ENCODE peak calls at places on chromosomes 13 and 19, in eight cellular contexts. U is AG04450; B is uterus; X is AG10803; I is K562; S is Jurkat, Clone E6-1; Y is stomach; F is cardiac muscle cell. E is an unnamed sample.

GRCh38 chr13:80901111-80902014 is 560.4 kb upstream of the SPRY2 start:
- DNase-seq in U (no peak), B (no peak), X (no peak), I (no peak), S (no peak), Y (no peak), F (no peak), E (peak)

GRCh38 chr19:36257512-36257876 is 42.6 kb downstream of the ZNF146 start:
- DNase-seq in U (no peak), B (no peak), X (no peak), I (no peak), S (no peak), Y (no peak), F (no peak), E (no peak)

GRCh38 chr13:51663980-51664957 is 80.0 kb downstream of the WDFY2 start:
- DNase-seq in U (no peak), B (no peak), X (peak), I (no peak), S (no peak), Y (no peak), F (no peak), E (peak)

GRCh38 chr13:101181076-101181685 is 235.1 kb downstream of the NALCN start:
- DNase-seq in U (no peak), B (no peak), X (no peak), I (no peak), S (no peak), Y (no peak), F (no peak), E (no peak)

GRCh38 chr19:32336259-32337111 is 8.9 kb upstream of the ZNF507 start:
- DNase-seq in U (no peak), B (peak), X (peak), I (no peak), S (no peak), Y (no peak), F (peak), E (peak)

GRCh38 chr13:92251815-92252214 is 853.4 kb downstream of the GPC5 start:
- DNase-seq in U (no peak), B (no peak), X (no peak), I (no peak), S (no peak), Y (no peak), F (no peak), E (no peak)

GRCh38 chr13:114283581-114283980 is 2.2 kb downstream of the UPF3A start:
- DNase-seq in U (no peak), B (no peak), X (no peak), I (no peak), S (no peak), Y (no peak), F (peak), E (no peak)

GRCh38 chr13:106526748-106527488 is 8.5 kb downstream of the EFNB2 start:
- DNase-seq in U (no peak), B (no peak), X (no peak), I (no peak), S (no peak), Y (no peak), F (no peak), E (no peak)

GRCh38 chr13:31119966-31120733 is 41.6 kb downstream of the HSPH1 start:
- DNase-seq in U (no peak), B (no peak), X (no peak), I (no peak), S (peak), Y (no peak), F (no peak), E (peak)

GRCh38 chr13:35793823-35794222 is 317.3 kb upstream of the MAB21L1 start:
- DNase-seq in U (no peak), B (no peak), X (peak), I (no peak), S (no peak), Y (no peak), F (no peak), E (peak)

GRCh38 chr19:6091771-6092291 is 18.5 kb downstream of the RFX2 start:
- DNase-seq in U (no peak), B (no peak), X (peak), I (no peak), S (no peak), Y (no peak), F (no peak), E (peak)

GRCh38 chr13:112998506-112999280 is 29.7 kb downstream of the MCF2L start:
- DNase-seq in U (no peak), B (no peak), X (no peak), I (no peak), S (no peak), Y (no peak), F (no peak), E (no peak)

GRCh38 chr19:44512326-44513298 is 12.3 kb upstream of the ZNF180 start:
- DNase-seq in U (peak), B (no peak), X (peak), I (peak), S (no peak), Y (no peak), F (peak), E (peak)

GRCh38 chr19:412356-413355 is 3.7 kb upstream of the C2CD4C start:
- DNase-seq in U (no peak), B (no peak), X (no peak), I (no peak), S (no peak), Y (no peak), F (no peak), E (no peak)

GRCh38 chr19:3740431-3740830 is 21.1 kb downstream of the APBA3 start:
- DNase-seq in U (no peak), B (no peak), X (no peak), I (no peak), S (no peak), Y (no peak), F (no peak), E (no peak)

GRCh38 chr13:85019121-85019520 is 780.1 kb downstream of the SLITRK6 start:
- DNase-seq in U (no peak), B (no peak), X (no peak), I (no peak), S (no peak), Y (no peak), F (no peak), E (no peak)

GRCh38 chr19:41999071-41999877 is 5.2 kb upstream of the ATP1A3 start:
- DNase-seq in U (no peak), B (no peak), X (no peak), I (no peak), S (peak), Y (no peak), F (peak), E (no peak)

GRCh38 chr19:15463865-15464371 is 426 bp downstream of the RASAL3 start:
- DNase-seq in U (no peak), B (no peak), X (no peak), I (no peak), S (peak), Y (peak), F (no peak), E (no peak)

GRCh38 chr19:36084231-36085009 is 26.5 kb upstream of the OVOL3 start:
- DNase-seq in U (no peak), B (no peak), X (no peak), I (no peak), S (no peak), Y (no peak), F (no peak), E (no peak)

GRCh38 chr19:55584871-55585270 is 4.2 kb upstream of the ZNF579 start:
- DNase-seq in U (no peak), B (no peak), X (no peak), I (no peak), S (no peak), Y (no peak), F (no peak), E (no peak)

GRCh38 chr19:55581828-55582223 is 1.2 kb upstream of the ZNF579 start:
- DNase-seq in U (no peak), B (no peak), X (no peak), I (no peak), S (no peak), Y (no peak), F (no peak), E (no peak)

GRCh38 chr19:55586976-55587668 is 6.5 kb upstream of the ZNF579 start:
- DNase-seq in U (peak), B (peak), X (peak), I (peak), S (peak), Y (peak), F (peak), E (peak)

GRCh38 chr19:55588738-55589137 is 8.1 kb upstream of the ZNF579 start:
- DNase-seq in U (no peak), B (no peak), X (no peak), I (no peak), S (no peak), Y (no peak), F (no peak), E (no peak)

DNA sequence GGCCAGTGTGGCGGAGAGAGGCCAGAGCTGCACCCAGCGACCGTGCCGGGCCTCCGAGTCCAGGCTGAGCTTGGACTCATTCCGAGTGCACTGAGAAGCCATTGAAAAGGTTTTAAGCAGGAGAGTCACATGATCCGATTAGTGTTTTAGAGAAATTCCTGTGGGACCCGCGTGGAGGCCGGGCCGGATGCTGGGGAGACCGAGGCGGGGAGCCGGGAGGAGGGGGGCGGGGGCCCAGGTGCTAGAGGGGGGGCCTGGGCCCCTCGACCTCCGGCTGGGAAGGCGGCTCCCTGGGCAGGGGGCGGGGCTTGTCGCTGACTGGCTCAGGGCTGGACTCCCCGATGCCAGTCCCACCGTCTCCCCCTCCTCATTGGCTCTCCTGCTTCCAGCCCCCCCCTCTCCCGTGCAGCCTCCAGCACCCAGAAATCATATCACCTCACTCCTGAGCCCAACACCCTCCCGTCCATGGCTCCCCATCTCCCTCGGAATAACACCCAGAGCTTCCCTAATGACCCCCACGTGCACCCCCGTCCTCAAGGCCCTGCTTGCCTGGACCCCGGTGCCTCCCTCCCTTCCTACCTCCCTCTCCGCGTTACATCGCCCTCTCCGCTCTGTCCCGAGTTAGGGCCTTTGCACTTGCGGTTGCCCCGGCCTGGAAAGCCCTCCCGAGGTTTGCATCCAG is 5.2 kb upstream of the ZNF579 start:
- DNase-seq in U (peak), B (peak), X (peak), I (peak), S (peak), Y (peak), F (peak), E (peak)
- H3K4me3 ChIP-seq in U (peak), B (peak), X (peak), I (no peak), S (peak), Y (peak), F (peak), E (peak)

GRCh38 chr13:26560456-26560855 is 3.0 kb downstream of the WASF3 start:
- DNase-seq in U (no peak), B (no peak), X (no peak), I (no peak), S (no peak), Y (no peak), F (no peak), E (no peak)

GRCh38 chr13:26557051-26557392 is 461 bp upstream of the WASF3 start:
- DNase-seq in U (no peak), B (no peak), X (no peak), I (no peak), S (no peak), Y (no peak), F (no peak), E (no peak)

GRCh38 chr13:26558074-26558805 is 757 bp downstream of the WASF3 start:
- DNase-seq in U (no peak), B (no peak), X (peak), I (no peak), S (no peak), Y (no peak), F (peak), E (peak)

GRCh38 chr13:26557393-26558073 is at the start of gene WASF3:
- DNase-seq in U (peak), B (peak), X (peak), I (peak), S (peak), Y (peak), F (peak), E (peak)

GRCh38 chr13:26558912-26559485 is 1.5 kb downstream of the WASF3 start:
- DNase-seq in U (no peak), B (no peak), X (no peak), I (no peak), S (no peak), Y (no peak), F (peak), E (peak)
- H3K4me3 ChIP-seq in U (peak), B (peak), X (peak), I (no peak), S (no peak), Y (peak), F (peak), E (peak)

GRCh38 chr19:58067240-58067912 is 8.3 kb downstream of the ZNF135 start:
- DNase-seq in U (no peak), B (no peak), X (no peak), I (no peak), S (no peak), Y (no peak), F (no peak), E (no peak)

GRCh38 chr19:58059681-58060080 is 599 bp downstream of the ZNF135 start:
- DNase-seq in U (no peak), B (no peak), X (no peak), I (no peak), S (no peak), Y (no peak), F (no peak), E (no peak)

GRCh38 chr19:58060231-58060630 is 1.1 kb downstream of the ZNF135 start:
- DNase-seq in U (no peak), B (no peak), X (no peak), I (no peak), S (no peak), Y (no peak), F (no peak), E (no peak)

GRCh38 chr19:58059003-58059671 is at the start of gene ZNF135:
- DNase-seq in U (peak), B (peak), X (peak), I (no peak), S (no peak), Y (peak), F (peak), E (peak)

GRCh38 chr19:58063712-58064111 is 4.6 kb downstream of the ZNF135 start:
- DNase-seq in U (no peak), B (no peak), X (no peak), I (no peak), S (no peak), Y (no peak), F (no peak), E (no peak)
- H3K4me3 ChIP-seq in U (no peak), B (no peak), X (no peak), I (no peak), S (no peak), Y (no peak), F (no peak), E (no peak)

DNA sequence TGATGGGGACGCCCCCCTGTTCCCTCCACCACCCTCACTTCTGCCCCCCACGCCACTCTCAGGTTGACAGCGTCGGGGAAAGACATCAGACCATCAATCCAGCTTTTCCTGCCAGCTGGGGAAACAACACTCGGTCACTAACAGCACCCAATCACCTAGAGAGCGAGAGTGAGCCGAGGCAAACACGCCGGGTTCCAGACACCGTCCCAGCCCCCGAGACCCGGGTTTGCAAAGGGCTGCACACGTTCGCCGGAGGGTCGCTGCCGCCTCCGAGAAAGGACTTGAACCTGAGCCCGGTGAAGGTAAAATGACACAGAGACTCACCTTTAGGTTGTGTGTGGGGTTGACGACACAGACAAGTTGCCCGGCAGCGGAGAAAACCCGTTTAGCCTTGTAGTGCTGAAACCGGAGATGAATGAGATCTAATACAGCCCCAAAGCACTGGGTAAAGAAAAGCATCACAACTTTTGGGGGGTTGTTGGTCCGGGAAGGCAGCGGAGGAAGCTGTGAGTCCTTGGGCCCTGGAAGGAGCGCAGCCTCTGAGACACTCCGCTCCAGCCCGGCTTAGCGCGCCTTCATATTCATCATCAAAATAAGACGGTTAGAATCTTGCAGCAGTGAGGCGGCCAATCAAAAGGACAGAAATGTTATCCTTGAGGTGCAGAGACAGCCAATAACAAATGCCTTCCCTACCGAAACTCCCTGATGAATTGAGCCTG is at the start of gene SIAH3:
- DNase-seq in U (no peak), B (no peak), X (no peak), I (no peak), S (no peak), Y (no peak), F (peak), E (peak)
- H3K4me3 ChIP-seq in U (no peak), B (peak), X (no peak), I (no peak), S (no peak), Y (peak), F (peak), E (peak)

GRCh38 chr13:72555601-72556000 is 171.8 kb downstream of the MZT1 start:
- DNase-seq in U (no peak), B (no peak), X (no peak), I (no peak), S (no peak), Y (no peak), F (no peak), E (no peak)
- H3K4me3 ChIP-seq in U (no peak), B (no peak), X (no peak), I (no peak), S (no peak), Y (no peak), F (no peak), E (no peak)

DNA sequence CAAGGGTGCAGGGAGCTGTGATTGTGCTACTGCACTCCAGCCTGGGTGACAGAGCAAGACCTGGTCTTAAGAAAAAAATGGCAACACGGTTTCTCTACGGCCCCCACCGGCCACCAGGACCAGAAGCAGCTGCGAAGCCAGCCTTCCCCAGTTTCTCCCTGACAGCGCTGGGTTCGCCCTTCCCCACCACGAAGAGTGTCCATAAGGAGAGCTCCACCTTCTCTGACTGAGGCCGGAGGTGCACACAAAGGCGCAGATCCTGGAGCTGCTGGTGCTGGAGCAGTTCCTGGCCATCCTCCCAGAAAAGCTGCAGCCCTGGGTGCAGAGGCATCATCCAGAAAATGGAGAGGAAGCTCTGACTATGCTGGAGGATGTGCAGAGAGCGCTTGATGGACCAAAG is 52.2 kb upstream of the ZNF599 start:
- DNase-seq in U (no peak), B (no peak), X (no peak), I (no peak), S (no peak), Y (no peak), F (no peak), E (no peak)
- H3K4me3 ChIP-seq in U (no peak), B (no peak), X (no peak), I (no peak), S (no peak), Y (no peak), F (no peak), E (no peak)

DNA sequence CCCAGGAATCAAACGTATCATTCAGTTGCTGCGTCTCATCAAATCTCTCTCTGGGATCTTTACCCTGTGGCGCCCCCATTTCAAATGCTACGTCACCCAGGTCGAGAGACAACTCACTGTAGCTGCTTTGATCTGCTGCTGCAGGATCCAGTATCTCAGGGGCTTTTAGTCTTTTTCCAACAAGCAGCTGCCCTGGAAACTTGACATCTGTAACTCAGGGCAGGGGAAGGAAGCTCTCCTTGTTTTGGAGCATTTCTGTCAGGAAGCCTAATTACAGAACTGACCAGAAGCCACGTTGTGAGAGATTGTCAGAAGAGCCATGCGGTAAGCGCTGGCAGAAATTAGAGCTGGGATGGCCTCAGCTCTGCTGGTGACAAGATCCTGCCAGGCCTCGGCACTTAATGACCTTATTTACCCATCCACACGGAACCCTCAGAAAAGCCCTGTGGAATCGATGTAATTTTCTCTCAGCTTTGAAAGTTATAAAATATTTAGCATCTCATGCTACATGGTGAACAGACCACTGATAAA is 140.5 kb downstream of the STK24 start:
- DNase-seq in U (no peak), B (no peak), X (no peak), I (no peak), S (no peak), Y (no peak), F (no peak), E (no peak)
- H3K4me3 ChIP-seq in U (no peak), B (no peak), X (no peak), I (no peak), S (no peak), Y (no peak), F (no peak), E (no peak)